ENCODE peak calls at places on chromosome 18, in six cellular contexts. H is IMR-90, S is Peyer's patch, O is stomach, C is erythroblast, Y is A549. B is an unnamed sample.
A peak's percentile ranks its signal among the peaks of the same experiment; 100 is the strongest.

GRCh38 chr18:3830604-3831003 is 380.6 kb downstream of the TGIF1 start:
- DNase-seq in O (no peak), Y (no peak), S (no peak), C (no peak), H (peak; percentile 81), B (no peak)

GRCh38 chr18:64134044-64134757 is 14.7 kb downstream of the LINC00305 start:
- DNase-seq in O (no peak), Y (no peak), S (no peak), C (no peak), H (no peak), B (no peak)

GRCh38 chr18:72107647-72108046 is 436.5 kb downstream of the CBLN2 start:
- DNase-seq in H (no peak), S (no peak), O (no peak), C (no peak), Y (no peak), B (no peak)

GRCh38 chr18:66819235-66819634 is 215.3 kb upstream of the CDH19 start:
- DNase-seq in S (no peak), Y (no peak), O (no peak), C (no peak), H (no peak), B (no peak)

GRCh38 chr18:48172226-48173006 is 236.8 kb downstream of the ZBTB7C start:
- DNase-seq in H (no peak), O (no peak), C (no peak), S (no peak), Y (no peak), B (no peak)

GRCh38 chr18:6917082-6917481 is 187.6 kb downstream of the ARHGAP28 start:
- DNase-seq in S (no peak), H (peak; percentile 4), Y (no peak), O (no peak), C (no peak), B (no peak)

GRCh38 chr18:12948055-12948804 is 419 bp downstream of the SEH1L start:
- DNase-seq in S (peak; percentile 95), Y (peak; percentile 53), H (peak; percentile 93), O (peak; percentile 95), C (peak; percentile 97), B (peak; percentile 90)

GRCh38 chr18:39596891-39597290 is 2031.3 kb upstream of the CELF4 start:
- DNase-seq in Y (no peak), C (no peak), S (no peak), O (no peak), H (no peak), B (no peak)

GRCh38 chr18:2316686-2317308 is 254.5 kb downstream of the METTL4 start:
- DNase-seq in S (no peak), C (peak; percentile 27), O (peak; percentile 29), Y (no peak), H (no peak), B (no peak)

GRCh38 chr18:49884465-49884864 is 71.1 kb upstream of the ACAA2 start:
- DNase-seq in C (no peak), H (no peak), S (no peak), O (no peak), Y (no peak), B (no peak)

GRCh38 chr18:74229891-74230290 is 61.9 kb downstream of the CYB5A start:
- DNase-seq in C (no peak), Y (no peak), S (no peak), O (peak; percentile 56), H (no peak), B (no peak)
- TF ChIP-seq POLR2A in C (no peak), Y (no peak), S (no peak), O (no peak), H (no peak), B (no peak)

GRCh38 chr18:77993188-77993981 is 743.7 kb downstream of the GALR1 start:
- DNase-seq in O (no peak), Y (no peak), S (no peak), C (no peak), H (no peak), B (no peak)
- TF ChIP-seq POLR2A in O (no peak), Y (no peak), S (no peak), C (no peak), H (no peak), B (no peak)

DNA sequence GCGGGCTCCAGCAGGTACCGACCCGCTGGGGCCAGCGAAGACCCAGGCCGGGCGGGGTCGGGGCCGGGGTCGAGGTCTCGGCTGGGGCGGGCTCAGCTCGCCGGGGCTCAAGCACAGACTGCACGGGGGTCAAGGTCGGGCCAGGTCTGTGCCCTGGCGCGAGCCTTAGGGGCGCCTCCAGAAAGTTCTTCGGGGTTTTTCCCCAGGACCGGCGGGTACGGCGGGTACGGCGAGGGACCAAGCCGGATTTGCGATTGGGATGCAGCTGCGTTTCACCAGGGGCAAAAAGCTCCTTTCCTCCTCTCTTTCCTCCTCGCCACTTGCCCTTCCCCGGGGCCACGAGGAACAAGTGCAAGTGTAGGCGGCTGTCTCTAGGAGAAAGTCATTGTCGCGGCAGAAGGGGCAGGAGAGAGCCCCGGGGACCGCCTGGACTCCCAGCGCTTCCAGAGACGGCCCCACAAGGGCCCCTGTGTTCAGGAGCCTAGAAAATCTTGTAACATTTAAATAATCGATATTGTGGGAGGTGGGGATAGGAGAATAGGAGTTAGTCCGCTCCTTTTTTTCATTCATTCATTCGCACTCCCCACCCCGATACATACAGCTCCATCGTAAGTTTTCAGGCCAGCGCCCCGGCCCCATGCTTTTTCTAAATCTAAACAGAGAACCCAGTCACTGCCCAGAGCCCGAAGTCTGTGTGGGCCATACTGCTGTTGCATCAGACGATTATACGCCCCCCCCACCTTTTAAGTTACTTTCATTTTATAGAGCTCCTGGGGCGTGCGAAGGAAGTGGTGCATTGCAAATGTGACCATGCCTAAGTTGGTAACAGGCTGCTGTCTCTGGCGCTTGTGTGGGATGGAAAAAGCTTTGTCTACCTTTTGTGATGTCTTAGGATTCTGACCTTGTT is 679 bp downstream of the PMAIP1 start:
- DNase-seq in O (peak; percentile 44), Y (no peak), H (peak; percentile 85), S (peak; percentile 78), C (peak; percentile 84), B (peak; percentile 25)
- TF ChIP-seq POLR2A in O (no peak), Y (no peak), H (peak; percentile 68), S (no peak), C (peak; percentile 11), B (no peak)

GRCh38 chr18:62524443-62525200 is 1.8 kb downstream of the ZCCHC2 start:
- DNase-seq in H (peak; percentile 45), C (peak; percentile 79), O (peak; percentile 73), S (peak; percentile 61), Y (peak; percentile 19), B (peak; percentile 68)
- TF ChIP-seq POLR2A in H (no peak), C (peak; percentile 70), O (no peak), S (peak; percentile 62), Y (peak; percentile 19), B (no peak)